ENCODE peak calls at places on chromosomes 1 and 21, in five cellular contexts. One of them, this sample, is unnamed.

GRCh38 chr1:2354511-2355407 is 36.6 kb downstream of the MORN1 start:
- DNase-seq in ascending aorta: no peak
- DNase-seq in AG10803: peak
- DNase-seq in HCEC 1CT: no peak
- DNase-seq in anterior cingulate cortex: no peak
- DNase-seq in this sample: no peak

GRCh38 chr1:155253797-155254196 is 1.5 kb downstream of the ENTREP3 start:
- DNase-seq in ascending aorta: no peak
- DNase-seq in anterior cingulate cortex: no peak
- DNase-seq in AG10803: no peak
- DNase-seq in HCEC 1CT: no peak
- DNase-seq in this sample: peak

GRCh38 chr1:246579818-246580217 is 13.6 kb downstream of the CNST start:
- DNase-seq in ascending aorta: no peak
- DNase-seq in HCEC 1CT: no peak
- DNase-seq in anterior cingulate cortex: no peak
- DNase-seq in AG10803: peak
- DNase-seq in this sample: no peak

GRCh38 chr21:25999935-26000582 is 170.5 kb downstream of the APP start:
- DNase-seq in ascending aorta: no peak
- DNase-seq in HCEC 1CT: no peak
- DNase-seq in AG10803: no peak
- DNase-seq in anterior cingulate cortex: no peak
- DNase-seq in this sample: no peak

GRCh38 chr1:54357967-54358366 is 48.2 kb downstream of the SSBP3 start:
- DNase-seq in ascending aorta: no peak
- DNase-seq in AG10803: no peak
- DNase-seq in anterior cingulate cortex: no peak
- DNase-seq in HCEC 1CT: no peak
- DNase-seq in this sample: no peak

GRCh38 chr1:177170756-177171535 is at the start of gene BRINP2:
- DNase-seq in anterior cingulate cortex: peak
- DNase-seq in AG10803: peak
- DNase-seq in ascending aorta: no peak
- DNase-seq in HCEC 1CT: peak
- DNase-seq in this sample: no peak

GRCh38 chr1:168474322-168474721 is 69.5 kb downstream of the XCL2 start:
- DNase-seq in HCEC 1CT: no peak
- DNase-seq in ascending aorta: no peak
- DNase-seq in AG10803: no peak
- DNase-seq in anterior cingulate cortex: no peak
- DNase-seq in this sample: no peak

GRCh38 chr1:171788696-171789095 is 7.2 kb downstream of the METTL13 start:
- DNase-seq in AG10803: peak
- DNase-seq in ascending aorta: no peak
- DNase-seq in anterior cingulate cortex: no peak
- DNase-seq in HCEC 1CT: peak
- DNase-seq in this sample: no peak

GRCh38 chr21:31786164-31786920 is 54.4 kb upstream of the SCAF4 start:
- DNase-seq in anterior cingulate cortex: no peak
- DNase-seq in ascending aorta: no peak
- DNase-seq in HCEC 1CT: no peak
- DNase-seq in AG10803: no peak
- DNase-seq in this sample: no peak

GRCh38 chr1:3688356-3688755 is 36.0 kb downstream of the TP73 start:
- DNase-seq in ascending aorta: no peak
- DNase-seq in HCEC 1CT: no peak
- DNase-seq in anterior cingulate cortex: no peak
- DNase-seq in AG10803: no peak
- DNase-seq in this sample: no peak

GRCh38 chr1:205179842-205180241 is 31.7 kb downstream of the DSTYK start:
- DNase-seq in AG10803: peak
- DNase-seq in ascending aorta: no peak
- DNase-seq in HCEC 1CT: peak
- DNase-seq in anterior cingulate cortex: no peak
- DNase-seq in this sample: no peak

GRCh38 chr1:91611498-91611917 is 110.9 kb downstream of the CDC7 start:
- DNase-seq in AG10803: peak
- DNase-seq in HCEC 1CT: no peak
- DNase-seq in anterior cingulate cortex: no peak
- DNase-seq in ascending aorta: no peak
- DNase-seq in this sample: no peak

GRCh38 chr1:200409203-200409760 is 554 bp downstream of the ZNF281 start:
- DNase-seq in AG10803: peak
- DNase-seq in anterior cingulate cortex: no peak
- DNase-seq in HCEC 1CT: peak
- DNase-seq in ascending aorta: no peak
- DNase-seq in this sample: peak

GRCh38 chr1:42658880-42659337 is 686 bp downstream of the PPIH start:
- DNase-seq in AG10803: no peak
- DNase-seq in HCEC 1CT: peak
- DNase-seq in ascending aorta: no peak
- DNase-seq in anterior cingulate cortex: no peak
- DNase-seq in this sample: peak

GRCh38 chr1:234988160-234988528 is 140.5 kb downstream of the TOMM20 start:
- DNase-seq in anterior cingulate cortex: no peak
- DNase-seq in ascending aorta: no peak
- DNase-seq in AG10803: no peak
- DNase-seq in HCEC 1CT: no peak
- DNase-seq in this sample: no peak

GRCh38 chr1:224266105-224266935 is 63.7 kb downstream of the NVL start:
- DNase-seq in anterior cingulate cortex: no peak
- DNase-seq in ascending aorta: no peak
- DNase-seq in AG10803: no peak
- DNase-seq in HCEC 1CT: no peak
- DNase-seq in this sample: no peak

GRCh38 chr1:71835442-71835813 is 446.9 kb downstream of the NEGR1 start:
- DNase-seq in anterior cingulate cortex: no peak
- DNase-seq in AG10803: no peak
- DNase-seq in HCEC 1CT: no peak
- DNase-seq in ascending aorta: no peak
- DNase-seq in this sample: no peak

GRCh38 chr1:227894306-227894721 is 53.4 kb downstream of the WNT9A start:
- DNase-seq in ascending aorta: peak
- DNase-seq in AG10803: no peak
- DNase-seq in HCEC 1CT: no peak
- DNase-seq in anterior cingulate cortex: no peak
- DNase-seq in this sample: no peak